ENCODE peak calls at places on chromosomes 3 and 15, in nine cellular contexts. One of them, this sample, is unnamed.
A peak's percentile ranks its signal among the peaks of the same experiment; 100 is the strongest.

GRCh38 chr3:132443421-132443820 is 26.1 kb downstream of the DNAJC13 start:
- DNase-seq in ureter: no peak
- DNase-seq in T-helper 2 cell: no peak
- DNase-seq in left cardiac atrium: no peak
- DNase-seq in Daoy: no peak
- DNase-seq in anterior cingulate cortex: no peak
- DNase-seq in progenitor cell of endocrine pancreas: no peak
- DNase-seq in DMS79: no peak
- DNase-seq in H54: no peak
- DNase-seq in this sample: no peak

GRCh38 chr15:43104426-43104825 is 1.4 kb downstream of the UBR1 start:
- DNase-seq in ureter: no peak
- DNase-seq in T-helper 2 cell: no peak
- DNase-seq in left cardiac atrium: no peak
- DNase-seq in Daoy: no peak
- DNase-seq in anterior cingulate cortex: no peak
- DNase-seq in progenitor cell of endocrine pancreas: no peak
- DNase-seq in DMS79: no peak
- DNase-seq in H54: no peak
- DNase-seq in this sample: no peak

GRCh38 chr3:59426851-59427565 is 377.2 kb upstream of the CFAP20DC start:
- DNase-seq in ureter: no peak
- DNase-seq in T-helper 2 cell: no peak
- DNase-seq in left cardiac atrium: no peak
- DNase-seq in Daoy: peak; percentile 6
- DNase-seq in anterior cingulate cortex: no peak
- DNase-seq in progenitor cell of endocrine pancreas: no peak
- DNase-seq in DMS79: no peak
- DNase-seq in H54: no peak
- DNase-seq in this sample: no peak

GRCh38 chr15:31325432-31325975 is 1.1 kb upstream of the KLF13 start:
- DNase-seq in ureter: peak; percentile 84
- DNase-seq in T-helper 2 cell: peak; percentile 70
- DNase-seq in left cardiac atrium: peak; percentile 70
- DNase-seq in Daoy: no peak
- DNase-seq in anterior cingulate cortex: no peak
- DNase-seq in progenitor cell of endocrine pancreas: peak; percentile 35
- DNase-seq in DMS79: no peak
- DNase-seq in H54: peak; percentile 41
- DNase-seq in this sample: no peak

GRCh38 chr3:192727032-192727847 is at the start of gene FGF12:
- DNase-seq in ureter: peak; percentile 47
- DNase-seq in T-helper 2 cell: no peak
- DNase-seq in left cardiac atrium: peak; percentile 82
- DNase-seq in Daoy: peak; percentile 60
- DNase-seq in anterior cingulate cortex: peak; percentile 27
- DNase-seq in progenitor cell of endocrine pancreas: peak; percentile 86
- DNase-seq in DMS79: no peak
- DNase-seq in H54: peak; percentile 22
- DNase-seq in this sample: no peak

GRCh38 chr3:179973931-179974361 is 62.8 kb downstream of the PEX5L start:
- DNase-seq in ureter: no peak
- DNase-seq in T-helper 2 cell: no peak
- DNase-seq in left cardiac atrium: no peak
- DNase-seq in Daoy: peak; percentile 47
- DNase-seq in anterior cingulate cortex: no peak
- DNase-seq in progenitor cell of endocrine pancreas: no peak
- DNase-seq in DMS79: no peak
- DNase-seq in H54: no peak
- DNase-seq in this sample: no peak

GRCh38 chr15:99439524-99439835 is 126.3 kb upstream of the MEF2A start:
- DNase-seq in ureter: no peak
- DNase-seq in T-helper 2 cell: no peak
- DNase-seq in left cardiac atrium: no peak
- DNase-seq in Daoy: no peak
- DNase-seq in anterior cingulate cortex: no peak
- DNase-seq in progenitor cell of endocrine pancreas: peak; percentile 6
- DNase-seq in DMS79: no peak
- DNase-seq in H54: no peak
- DNase-seq in this sample: no peak

GRCh38 chr15:65318870-65319356 is 14.4 kb downstream of the RNU5B-1 start:
- DNase-seq in ureter: peak; percentile 84
- DNase-seq in T-helper 2 cell: peak; percentile 57
- DNase-seq in left cardiac atrium: peak; percentile 77
- DNase-seq in Daoy: peak; percentile 83
- DNase-seq in anterior cingulate cortex: peak; percentile 4
- DNase-seq in progenitor cell of endocrine pancreas: peak; percentile 81
- DNase-seq in DMS79: peak; percentile 3
- DNase-seq in H54: peak; percentile 63
- DNase-seq in this sample: no peak